ENCODE peak calls at places on chromosomes 7 and 10, in five cellular contexts. C is kidney tubule cell; Z is amygdala; W is activated CD8-positive, alpha-beta T cell treated with anti-CD3 and anti-CD28 coated beads for 36 hours; L is GF-D8. X is an unnamed sample.

GRCh38 chr7:86660950-86661462 is 17.3 kb downstream of the GRM3 start:
- DNase-seq in C (no peak), Z (no peak), W (no peak), L (no peak), X (no peak)

GRCh38 chr7:157058701-157059100 is 48.2 kb upstream of the MNX1 start:
- DNase-seq in C (no peak), Z (no peak), W (no peak), L (no peak), X (no peak)

GRCh38 chr7:103988468-103989199 is 824 bp downstream of the RELN start:
- DNase-seq in C (peak), Z (no peak), W (no peak), L (no peak), X (no peak)

GRCh38 chr10:113665352-113665751 is 1.5 kb upstream of the NRAP start:
- DNase-seq in C (no peak), Z (no peak), W (no peak), L (no peak), X (no peak)

GRCh38 chr10:107163904-107164861 is at the start of gene SORCS1:
- DNase-seq in C (peak), Z (no peak), W (no peak), L (no peak), X (no peak)

GRCh38 chr10:123140164-123140982 is 4.6 kb downstream of the HMX3 start:
- DNase-seq in C (no peak), Z (no peak), W (peak), L (no peak), X (no peak)

GRCh38 chr10:75404335-75405200 is 3.0 kb upstream of the ZNF503 start:
- DNase-seq in C (peak), Z (no peak), W (no peak), L (no peak), X (no peak)

GRCh38 chr7:157601530-157601929 is 264.7 kb downstream of the DNAJB6 start:
- DNase-seq in C (no peak), Z (peak), W (no peak), L (no peak), X (no peak)

GRCh38 chr10:7258948-7259523 is 151.8 kb downstream of the SFMBT2 start:
- DNase-seq in C (no peak), Z (no peak), W (peak), L (peak), X (peak)

GRCh38 chr10:102159831-102160230 is 7.6 kb downstream of the NOLC1 start:
- DNase-seq in C (no peak), Z (no peak), W (no peak), L (no peak), X (no peak)

GRCh38 chr7:1611708-1612241 is 41.9 kb upstream of the PSMG3 start:
- DNase-seq in C (peak), Z (peak), W (no peak), L (no peak), X (no peak)

GRCh38 chr7:27895553-27895952 is 155.6 kb downstream of the TAX1BP1 start:
- DNase-seq in C (no peak), Z (no peak), W (no peak), L (peak), X (peak)

GRCh38 chr10:30581779-30582380 is 47.7 kb downstream of the LYZL2 start:
- DNase-seq in C (peak), Z (no peak), W (peak), L (no peak), X (peak)

GRCh38 chr7:43584200-43584586 is 1.3 kb downstream of the STK17A start:
- DNase-seq in C (peak), Z (no peak), W (peak), L (peak), X (peak)

GRCh38 chr10:6023661-6024333 is 38.4 kb downstream of the IL2RA start:
- DNase-seq in C (no peak), Z (no peak), W (no peak), L (no peak), X (no peak)

GRCh38 chr10:49151481-49151880 is 17.7 kb upstream of the FAM170B start:
- DNase-seq in C (no peak), Z (no peak), W (no peak), L (no peak), X (no peak)

GRCh38 chr10:75542902-75543301 is 111.5 kb downstream of the LRMDA start:
- DNase-seq in C (peak), Z (no peak), W (no peak), L (no peak), X (no peak)

GRCh38 chr7:2070151-2070763 is 162.5 kb downstream of the MAD1L1 start:
- DNase-seq in C (no peak), Z (no peak), W (no peak), L (no peak), X (no peak)

GRCh38 chr7:44454348-44454747 is 36.1 kb downstream of the NUDCD3 start:
- DNase-seq in C (no peak), Z (no peak), W (peak), L (no peak), X (no peak)

GRCh38 chr7:120475994-120476393 is 203.0 kb downstream of the KCND2 start:
- DNase-seq in C (no peak), Z (no peak), W (no peak), L (no peak), X (no peak)

GRCh38 chr7:157976406-157976805 is 611.2 kb downstream of the PTPRN2 start:
- DNase-seq in C (no peak), Z (no peak), W (no peak), L (no peak), X (no peak)

GRCh38 chr7:53607961-53608360 is 572.5 kb downstream of the POM121L12 start:
- DNase-seq in C (no peak), Z (no peak), W (no peak), L (no peak), X (no peak)

GRCh38 chr10:69874464-69874863 is 72.8 kb downstream of the COL13A1 start:
- DNase-seq in C (peak), Z (no peak), W (no peak), L (no peak), X (no peak)

GRCh38 chr10:34262965-34263364 is 552.1 kb downstream of the PARD3 start:
- DNase-seq in C (no peak), Z (no peak), W (no peak), L (no peak), X (no peak)

GRCh38 chr7:4659551-4660286 is 22.4 kb upstream of the FOXK1 start:
- DNase-seq in C (no peak), Z (no peak), W (peak), L (peak), X (peak)

GRCh38 chr7:107506683-107507339 is 37.0 kb downstream of the GPR22 start:
- DNase-seq in C (peak), Z (no peak), W (no peak), L (peak), X (peak)

GRCh38 chr10:12177642-12178041 is 18.0 kb downstream of the NUDT5 start:
- DNase-seq in C (peak), Z (no peak), W (peak), L (no peak), X (no peak)

GRCh38 chr10:34627331-34627730 is 187.8 kb downstream of the PARD3 start:
- DNase-seq in C (no peak), Z (no peak), W (no peak), L (no peak), X (peak)

GRCh38 chr7:29189743-29190201 is 4.8 kb upstream of the CHN2 start:
- DNase-seq in C (peak), Z (peak), W (peak), L (no peak), X (peak)

GRCh38 chr10:100043344-100043743 is 33.6 kb upstream of the DNMBP start:
- DNase-seq in C (peak), Z (no peak), W (peak), L (no peak), X (peak)

GRCh38 chr10:101258179-101258885 is 29.1 kb upstream of the LBX1 start:
- DNase-seq in C (peak), Z (no peak), W (peak), L (no peak), X (peak)

GRCh38 chr10:116694253-116694926 is 48.0 kb downstream of the HSPA12A start:
- DNase-seq in C (peak), Z (no peak), W (no peak), L (no peak), X (no peak)

GRCh38 chr7:50792342-50793114 is 9.8 kb upstream of the GRB10 start:
- DNase-seq in C (peak), Z (no peak), W (peak), L (peak), X (peak)

GRCh38 chr10:32163774-32164148 is 107.5 kb upstream of the KIF5B start:
- DNase-seq in C (no peak), Z (no peak), W (no peak), L (no peak), X (no peak)

GRCh38 chr7:120792091-120792860 is 65.7 kb downstream of the TSPAN12 start:
- DNase-seq in C (peak), Z (peak), W (peak), L (no peak), X (peak)

GRCh38 chr10:3248526-3249255 is 76.1 kb upstream of the PITRM1 start:
- DNase-seq in C (peak), Z (no peak), W (no peak), L (no peak), X (no peak)

GRCh38 chr10:7537126-7537525 is 126.3 kb upstream of the SFMBT2 start:
- DNase-seq in C (no peak), Z (no peak), W (no peak), L (no peak), X (no peak)

GRCh38 chr7:27097686-27098492 is 2.1 kb upstream of the HOXA1 start:
- DNase-seq in C (peak), Z (no peak), W (no peak), L (no peak), X (no peak)

GRCh38 chr10:1624240-1624639 is 113.1 kb downstream of the ADARB2 start:
- DNase-seq in C (no peak), Z (no peak), W (no peak), L (no peak), X (no peak)

GRCh38 chr7:27972272-27972671 is 208.3 kb downstream of the JAZF1 start:
- DNase-seq in C (no peak), Z (no peak), W (peak), L (no peak), X (no peak)